ENCODE peak calls at places on chromosomes 3 and 15, in six cellular contexts. V is H1, H is neuronal stem cell, E is IMR-90, A is mesenchymal stem cell, X is trophoblast cell. C is an unnamed sample.

GRCh38 chr15:67126551-67127333 is 61.3 kb downstream of the SMAD3 start:
- DNase-seq in V (no peak), E (no peak), H (no peak), X (peak), A (peak), C (no peak)

GRCh38 chr15:64845183-64845611 is 3.5 kb downstream of the PLEKHO2 start:
- DNase-seq in V (no peak), A (no peak), E (no peak), H (no peak), X (no peak), C (no peak)

GRCh38 chr3:84680700-84681099 is 278.1 kb upstream of the CADM2 start:
- DNase-seq in E (no peak), A (no peak), V (no peak), X (no peak), H (no peak), C (no peak)

GRCh38 chr3:9251055-9251786 is 1.8 kb upstream of the SRGAP3 start:
- DNase-seq in V (no peak), A (no peak), E (no peak), H (no peak), X (no peak), C (no peak)

GRCh38 chr15:25801586-25802284 is 61.4 kb downstream of the ATP10A start:
- DNase-seq in V (no peak), A (no peak), E (no peak), H (no peak), X (no peak), C (no peak)

GRCh38 chr3:37994639-37994972 is 4.0 kb downstream of the VILL start:
- DNase-seq in X (no peak), V (no peak), E (no peak), H (no peak), A (no peak), C (no peak)

GRCh38 chr15:31080618-31081017 is 20.9 kb downstream of the TRPM1 start:
- DNase-seq in X (peak), A (peak), H (peak), E (no peak), V (peak), C (peak)

GRCh38 chr3:146421814-146422748 is 47.3 kb downstream of the PLSCR2 start:
- DNase-seq in H (no peak), X (no peak), V (no peak), E (peak), A (peak), C (no peak)

GRCh38 chr15:70328137-70329115 is 230.7 kb upstream of the TLE3 start:
- DNase-seq in V (no peak), A (no peak), X (no peak), E (peak), H (no peak), C (no peak)

GRCh38 chr15:83204697-83205096 is 2.9 kb downstream of the HDGFL3 start:
- DNase-seq in V (no peak), A (no peak), H (no peak), X (no peak), E (no peak), C (peak)

GRCh38 chr3:105119801-105120340 is 246.8 kb upstream of the ALCAM start:
- DNase-seq in A (no peak), X (no peak), V (no peak), E (peak), H (no peak), C (no peak)

GRCh38 chr3:120693439-120694172 is 11.6 kb upstream of the HGD start:
- DNase-seq in H (no peak), V (no peak), X (no peak), E (peak), A (peak), C (no peak)

GRCh38 chr3:66378256-66378655 is 122.6 kb downstream of the LRIG1 start:
- DNase-seq in V (peak), E (peak), A (no peak), X (no peak), H (peak), C (peak)

GRCh38 chr15:68818671-68819450 is 1.8 kb downstream of the ANP32A start:
- DNase-seq in E (no peak), V (no peak), A (peak), H (peak), X (peak), C (peak)

GRCh38 chr3:72380193-72380592 is 468.1 kb downstream of the SHQ1 start:
- DNase-seq in A (peak), V (no peak), E (peak), H (no peak), X (no peak), C (no peak)

GRCh38 chr15:39018966-39019365 is 454.4 kb upstream of the RASGRP1 start:
- DNase-seq in A (peak), X (no peak), H (no peak), E (peak), V (no peak), C (no peak)

GRCh38 chr3:117836296-117836695 is 1126.7 kb downstream of the TUSC7 start:
- DNase-seq in V (no peak), A (no peak), H (no peak), X (no peak), E (peak), C (no peak)

GRCh38 chr3:16868513-16868912 is 16.2 kb upstream of the PLCL2 start:
- DNase-seq in X (no peak), H (no peak), A (no peak), V (no peak), E (no peak), C (no peak)

GRCh38 chr3:58581328-58582091 is 4.3 kb upstream of the FAM107A start:
- DNase-seq in A (no peak), V (no peak), X (no peak), H (peak), E (no peak), C (peak)

GRCh38 chr3:194738254-194739093 is 52.8 kb downstream of the FAM43A start:
- DNase-seq in E (peak), A (peak), V (no peak), X (no peak), H (no peak), C (no peak)

GRCh38 chr3:193590088-193590856 is 2.7 kb upstream of the OPA1 start:
- DNase-seq in X (no peak), A (peak), H (no peak), V (no peak), E (peak), C (no peak)

GRCh38 chr15:32222716-32223115 is 180.4 kb downstream of the GOLGA8K start:
- DNase-seq in V (no peak), A (no peak), H (no peak), E (no peak), X (no peak), C (no peak)

GRCh38 chr15:48090666-48091065 is 30.1 kb upstream of the SLC24A5 start:
- DNase-seq in E (no peak), X (no peak), H (no peak), V (no peak), A (peak), C (no peak)

GRCh38 chr15:85943825-85944224 is 135.8 kb upstream of the AGBL1 start:
- DNase-seq in E (no peak), A (no peak), H (no peak), X (no peak), V (no peak), C (no peak)

GRCh38 chr15:48644827-48645557 is 517 bp downstream of the FBN1 start:
- DNase-seq in E (peak), H (peak), A (peak), V (no peak), X (peak), C (peak)

GRCh38 chr3:129238945-129239705 is 10.3 kb upstream of the COPG1 start:
- DNase-seq in E (peak), A (peak), V (no peak), H (no peak), X (no peak), C (no peak)

GRCh38 chr3:32733631-32734229 is 48.7 kb downstream of the CNOT10 start:
- DNase-seq in H (peak), A (peak), E (peak), X (no peak), V (no peak), C (peak)

GRCh38 chr3:154775821-154776548 is 304.1 kb upstream of the MME start:
- DNase-seq in H (no peak), A (no peak), V (no peak), X (no peak), E (no peak), C (peak)

GRCh38 chr3:127817331-127817821 is 4.9 kb downstream of the MGLL start:
- DNase-seq in X (peak), A (peak), V (no peak), E (peak), H (no peak), C (peak)

GRCh38 chr3:14491396-14492190 is 48.5 kb downstream of the GRIP2 start:
- DNase-seq in E (no peak), A (no peak), H (no peak), V (no peak), X (no peak), C (no peak)

GRCh38 chr3:126005951-126006350 is 37.0 kb downstream of the ROPN1B start:
- DNase-seq in H (no peak), A (peak), X (no peak), E (peak), V (no peak), C (no peak)

GRCh38 chr3:125120370-125121122 is 64.7 kb upstream of the HEG1 start:
- DNase-seq in H (peak), A (no peak), V (peak), X (no peak), E (no peak), C (peak)

GRCh38 chr3:181726351-181727121 is 14.8 kb downstream of the SOX2 start:
- DNase-seq in A (no peak), X (no peak), V (no peak), H (peak), E (no peak), C (peak)

GRCh38 chr3:72549819-72550581 is 298.2 kb downstream of the SHQ1 start:
- DNase-seq in E (no peak), H (no peak), X (no peak), A (peak), V (no peak), C (no peak)

GRCh38 chr3:33889394-33890039 is 91.1 kb downstream of the PDCD6IP start:
- DNase-seq in V (no peak), H (no peak), E (no peak), X (no peak), A (peak), C (peak)

GRCh38 chr3:154050766-154051165 is 70.4 kb upstream of the ARHGEF26 start:
- DNase-seq in H (no peak), E (no peak), A (peak), V (no peak), X (no peak), C (peak)

GRCh38 chr3:38154625-38155255 is 10.6 kb upstream of the OXSR1 start:
- DNase-seq in V (no peak), E (no peak), A (no peak), X (peak), H (no peak), C (no peak)

GRCh38 chr15:95760508-95760907 is 570.0 kb upstream of the NR2F2 start:
- DNase-seq in A (peak), V (no peak), H (peak), X (no peak), E (no peak), C (peak)

GRCh38 chr15:77417642-77418041 is 2.3 kb downstream of the PEAK1 start:
- DNase-seq in V (no peak), E (peak), A (no peak), X (no peak), H (no peak), C (no peak)

GRCh38 chr15:98551936-98552562 is 96.3 kb upstream of the IGF1R start:
- DNase-seq in V (no peak), E (no peak), A (no peak), H (no peak), X (peak), C (no peak)
- H2AK5ac ChIP-seq in V (no peak), E (no peak), A (no peak), H (no peak), X (no peak), C (no peak)

GRCh38 chr3:86986666-86987420 is 4.1 kb downstream of the VGLL3 start:
- DNase-seq in V (no peak), A (peak), E (peak), X (no peak), H (no peak), C (no peak)

GRCh38 chr3:86987421-86987715 is 3.6 kb downstream of the VGLL3 start:
- DNase-seq in A (no peak), H (no peak), E (no peak), V (no peak), X (no peak), C (no peak)

GRCh38 chr3:86984271-86984670 is 6.7 kb downstream of the VGLL3 start:
- DNase-seq in A (no peak), E (peak), X (no peak), V (no peak), H (no peak), C (no peak)

GRCh38 chr3:86985427-86985826 is 5.5 kb downstream of the VGLL3 start:
- DNase-seq in V (no peak), H (no peak), A (no peak), E (no peak), X (no peak), C (no peak)

GRCh38 chr3:86982883-86983282 is 8.1 kb downstream of the VGLL3 start:
- DNase-seq in H (no peak), V (no peak), A (peak), X (no peak), E (peak), C (no peak)
- H3K4me3 ChIP-seq in H (no peak), V (no peak), A (peak), X (no peak), E (no peak), C (no peak)

DNA sequence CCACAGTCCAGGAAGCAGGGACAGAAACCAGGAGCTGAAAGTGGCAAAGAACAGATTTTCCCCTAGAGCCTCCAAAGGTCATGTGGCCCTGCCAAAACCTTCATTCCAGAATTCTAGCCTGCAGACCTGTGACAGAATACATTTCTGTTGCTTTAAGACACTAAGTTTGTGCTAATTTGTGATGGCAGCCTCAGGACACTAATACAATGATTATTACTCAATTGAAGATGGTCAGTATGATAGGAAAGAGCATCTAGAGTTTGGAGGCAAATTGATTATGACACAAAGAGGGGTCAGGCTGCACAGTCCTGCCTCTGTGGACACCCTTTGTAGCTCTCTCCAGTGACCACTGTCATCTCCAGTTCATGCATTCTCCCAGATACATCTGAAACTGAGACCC is 79.0 kb upstream of the C3orf49 start:
- DNase-seq in H (no peak), V (no peak), X (no peak), E (no peak), A (no peak), C (no peak)
- H2AK5ac ChIP-seq in H (no peak), V (no peak), X (no peak), E (no peak), A (no peak), C (no peak)

GRCh38 chr3:63849175-63849574 is 14.4 kb downstream of the THOC7 start:
- DNase-seq in E (no peak), X (no peak), V (no peak), A (no peak), H (no peak), C (peak)

GRCh38 chr3:63857311-63857710 is 6.3 kb downstream of the THOC7 start:
- DNase-seq in V (no peak), X (no peak), A (no peak), E (no peak), H (no peak), C (no peak)

GRCh38 chr3:63851287-63851686 is 12.3 kb downstream of the THOC7 start:
- DNase-seq in A (no peak), V (no peak), E (no peak), X (no peak), H (no peak), C (no peak)

GRCh38 chr3:63855333-63855940 is 8.2 kb downstream of the THOC7 start:
- DNase-seq in V (peak), H (no peak), A (no peak), E (no peak), X (no peak), C (peak)

DNA sequence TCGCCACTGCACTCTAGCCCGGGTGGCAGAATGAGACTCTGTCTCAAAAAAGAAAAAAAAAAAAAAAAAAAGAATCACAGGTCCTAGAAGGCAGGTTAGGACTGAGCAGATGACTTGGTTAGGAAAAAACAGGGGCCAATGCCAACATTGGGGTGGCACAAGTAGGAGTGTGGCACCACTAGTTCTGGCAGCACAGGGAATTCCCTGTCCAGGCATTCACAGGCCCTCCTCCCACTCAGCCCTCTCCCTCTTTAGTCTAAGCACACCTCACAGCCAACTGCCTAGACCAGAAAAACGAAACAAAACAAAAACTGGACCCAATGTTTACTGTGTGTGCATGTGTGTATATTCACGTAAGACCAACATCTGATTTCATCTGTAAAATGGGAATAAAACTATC is 10.5 kb downstream of the THOC7 start:
- DNase-seq in H (no peak), X (no peak), V (no peak), A (no peak), E (no peak), C (no peak)
- H3K4me3 ChIP-seq in H (no peak), X (no peak), V (no peak), A (no peak), E (no peak), C (no peak)

DNA sequence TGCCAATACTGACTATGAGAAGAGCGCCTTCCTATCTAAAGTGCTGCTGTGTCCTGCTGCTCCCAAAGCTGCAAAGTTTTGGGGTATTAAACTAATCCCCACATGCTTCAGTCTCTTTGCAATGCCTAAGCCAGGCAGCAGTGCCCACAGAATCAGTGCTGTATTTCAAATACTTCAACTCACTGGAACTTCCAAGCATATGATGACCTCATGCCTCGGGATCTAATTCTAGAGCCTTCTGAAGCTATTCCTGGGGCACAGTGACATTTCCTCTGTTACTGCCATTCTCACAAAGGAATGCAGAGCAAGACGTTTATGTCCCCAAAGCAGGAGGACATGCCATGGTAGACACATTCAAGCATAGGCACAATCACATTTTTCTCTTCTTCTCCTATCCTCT is 78.5 kb downstream of the CD200 start:
- DNase-seq in X (no peak), H (no peak), A (no peak), V (no peak), E (peak), C (peak)
- H2AK5ac ChIP-seq in X (no peak), H (no peak), A (no peak), V (no peak), E (no peak), C (no peak)

DNA sequence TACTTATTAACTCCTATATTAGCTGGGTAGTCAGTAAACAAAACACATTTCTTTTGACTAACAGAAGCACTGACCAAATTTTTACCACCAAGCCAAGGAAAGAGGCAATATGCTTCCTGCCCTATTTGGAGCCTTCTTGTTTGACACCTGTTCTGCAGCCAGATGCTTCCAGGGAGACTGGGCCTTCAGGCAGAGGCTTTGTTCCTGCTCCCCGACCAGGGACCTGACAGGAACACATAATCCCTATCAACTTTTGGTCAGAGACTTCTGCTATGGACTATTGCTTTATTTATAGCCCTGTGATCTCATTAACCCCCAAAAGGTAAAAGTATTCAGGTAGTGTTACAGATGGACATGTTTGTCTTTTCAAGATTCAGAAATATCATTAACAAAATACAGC is 541.3 kb downstream of the NTRK3 start:
- DNase-seq in V (no peak), E (no peak), X (no peak), A (no peak), H (no peak), C (no peak)
- H3K4me3 ChIP-seq in V (no peak), E (no peak), X (no peak), A (no peak), H (no peak), C (no peak)

DNA sequence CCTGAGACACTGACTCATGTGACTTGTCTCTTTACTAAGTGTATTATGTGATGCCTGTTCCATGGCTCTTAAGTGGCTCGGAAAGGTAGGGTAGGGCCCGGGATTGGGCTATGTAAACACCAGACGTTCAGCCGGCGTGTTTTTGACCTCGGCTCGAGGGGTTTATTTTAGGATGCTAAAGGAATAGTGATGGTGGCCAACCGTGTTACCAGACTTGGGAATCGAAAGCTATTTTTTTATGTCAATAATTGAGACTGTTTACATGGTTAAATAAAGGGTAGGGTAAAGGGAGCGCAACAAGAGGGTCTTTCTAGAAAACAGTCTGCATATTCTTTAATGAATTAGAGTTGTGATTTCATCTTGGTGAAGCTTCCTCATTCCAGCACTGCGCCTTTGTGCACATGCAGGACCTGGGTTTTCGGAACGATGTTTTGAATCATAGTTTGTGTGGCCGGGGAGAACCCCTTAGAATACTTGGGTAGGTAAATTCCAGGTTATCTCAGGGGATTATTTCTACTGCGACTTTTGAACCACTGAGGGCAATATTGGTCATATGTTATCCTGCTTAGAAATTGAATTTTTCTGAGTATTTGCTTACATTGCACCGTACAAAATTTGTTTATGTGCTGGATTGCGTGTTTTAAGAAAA is 1.2 kb downstream of the PIK3CA start:
- DNase-seq in E (peak), X (peak), H (peak), A (peak), V (no peak), C (no peak)
- H2AK5ac ChIP-seq in E (no peak), X (no peak), H (no peak), A (no peak), V (no peak), C (no peak)

GRCh38 chr3:165194477-165195135 is 1.6 kb downstream of the SLITRK3 start:
- DNase-seq in X (no peak), A (peak), V (no peak), E (no peak), H (no peak), C (peak)
- H3K4me3 ChIP-seq in X (no peak), A (no peak), V (peak), E (no peak), H (no peak), C (peak)

C was measured in mesendoderm.